ENCODE peak calls at places on chromosomes 12 and 14, in nine cellular contexts. F, Q, X, A, N, L, C, H and K are unnamed samples.
A peak's percentile ranks its signal among the peaks of the same experiment; 100 is the strongest.

GRCh38 chr14:21347201-21347600 is 36.6 kb downstream of the SUPT16H start:
- DNase-seq in F (no peak), Q (no peak), X (no peak), A (peak; percentile 7), N (no peak), L (no peak), C (no peak), H (no peak), K (no peak)

GRCh38 chr12:45464699-45465098 is 248.8 kb downstream of the ANO6 start:
- DNase-seq in F (no peak), Q (no peak), X (no peak), A (peak; percentile 5), N (peak; percentile 12), L (no peak), C (no peak), H (no peak), K (peak; percentile 33)

GRCh38 chr12:121290410-121290809 is 6.1 kb downstream of the CAMKK2 start:
- DNase-seq in F (no peak), Q (no peak), X (no peak), A (no peak), N (no peak), L (no peak), C (no peak), H (no peak), K (no peak)

GRCh38 chr12:132029503-132030300 is 80.0 kb downstream of the EP400 start:
- DNase-seq in F (no peak), Q (no peak), X (no peak), A (no peak), N (no peak), L (no peak), C (no peak), H (no peak), K (no peak)

GRCh38 chr12:18148961-18149360 is 59.0 kb upstream of the RERGL start:
- DNase-seq in F (no peak), Q (no peak), X (no peak), A (no peak), N (no peak), L (no peak), C (no peak), H (no peak), K (no peak)

GRCh38 chr12:93848453-93849120 is 171.4 kb downstream of the CRADD start:
- DNase-seq in F (no peak), Q (peak; percentile 48), X (peak; percentile 60), A (no peak), N (no peak), L (no peak), C (no peak), H (no peak), K (no peak)

GRCh38 chr12:72540811-72541210 is 268.6 kb downstream of the TRHDE start:
- DNase-seq in F (no peak), Q (no peak), X (no peak), A (no peak), N (no peak), L (no peak), C (no peak), H (no peak), K (no peak)

GRCh38 chr12:48788522-48788851 is 402 bp downstream of the ADCY6 start:
- DNase-seq in F (no peak), Q (no peak), X (no peak), A (no peak), N (no peak), L (no peak), C (no peak), H (no peak), K (no peak)

GRCh38 chr12:109544955-109545531 is 28.3 kb downstream of the MMAB start:
- DNase-seq in F (peak; percentile 36), Q (no peak), X (no peak), A (peak; percentile 81), N (no peak), L (peak; percentile 51), C (no peak), H (no peak), K (no peak)

GRCh38 chr12:110860833-110861291 is 14.1 kb downstream of the CCDC63 start:
- DNase-seq in F (no peak), Q (peak; percentile 20), X (no peak), A (no peak), N (no peak), L (peak; percentile 7), C (no peak), H (no peak), K (no peak)

GRCh38 chr14:50829472-50830043 is 1.4 kb downstream of the NIN start:
- DNase-seq in F (no peak), Q (no peak), X (no peak), A (no peak), N (peak; percentile 12), L (peak; percentile 19), C (no peak), H (peak; percentile 68), K (no peak)

GRCh38 chr12:51970904-51971646 is 19.6 kb downstream of the ACVR1B start:
- DNase-seq in F (peak; percentile 23), Q (peak; percentile 47), X (peak; percentile 89), A (no peak), N (peak; percentile 52), L (peak; percentile 68), C (no peak), H (no peak), K (no peak)

GRCh38 chr14:93112891-93113677 is 2.6 kb downstream of the ITPK1 start:
- DNase-seq in F (peak; percentile 86), Q (peak; percentile 87), X (peak; percentile 90), A (peak; percentile 90), N (peak; percentile 93), L (peak; percentile 89), C (peak; percentile 12), H (peak; percentile 97), K (no peak)

GRCh38 chr12:77152623-77153193 is 87.3 kb upstream of the E2F7 start:
- DNase-seq in F (peak; percentile 82), Q (no peak), X (no peak), A (peak; percentile 75), N (peak; percentile 52), L (peak; percentile 70), C (no peak), H (no peak), K (peak; percentile 19)

GRCh38 chr14:66979083-66979974 is 209.9 kb upstream of the GARIN2 start:
- DNase-seq in F (no peak), Q (no peak), X (peak; percentile 37), A (peak; percentile 18), N (no peak), L (no peak), C (no peak), H (no peak), K (no peak)

GRCh38 chr12:51814311-51815088 is 34.0 kb downstream of the FIGNL2 start:
- DNase-seq in F (peak; percentile 81), Q (no peak), X (peak; percentile 45), A (peak; percentile 93), N (peak; percentile 83), L (peak; percentile 71), C (no peak), H (no peak), K (peak; percentile 33)

GRCh38 chr12:108214486-108214885 is 85.4 kb downstream of the WSCD2 start:
- DNase-seq in F (peak; percentile 7), Q (peak; percentile 19), X (peak; percentile 37), A (peak; percentile 27), N (peak; percentile 82), L (peak; percentile 10), C (no peak), H (no peak), K (no peak)

GRCh38 chr14:94129758-94130414 is 482 bp upstream of the IFI27L2 start:
- DNase-seq in F (peak; percentile 53), Q (peak; percentile 40), X (peak; percentile 34), A (peak; percentile 88), N (peak; percentile 65), L (peak; percentile 70), C (no peak), H (peak; percentile 92), K (no peak)

GRCh38 chr14:26925876-26926584 is 328.2 kb upstream of the NOVA1 start:
- DNase-seq in F (no peak), Q (no peak), X (no peak), A (peak; percentile 1), N (no peak), L (peak; percentile 39), C (no peak), H (no peak), K (peak; percentile 71)

GRCh38 chr12:43964966-43965365 is 129.1 kb downstream of the TMEM117 start:
- DNase-seq in F (peak; percentile 63), Q (no peak), X (no peak), A (peak; percentile 13), N (no peak), L (peak; percentile 30), C (no peak), H (no peak), K (peak; percentile 51)

GRCh38 chr12:70393787-70394519 is 27.9 kb downstream of the KCNMB4 start:
- DNase-seq in F (peak; percentile 15), Q (no peak), X (no peak), A (peak; percentile 71), N (no peak), L (peak; percentile 70), C (no peak), H (no peak), K (no peak)

GRCh38 chr12:27123642-27124041 is 41.3 kb upstream of the C12orf71 start:
- DNase-seq in F (peak; percentile 43), Q (peak; percentile 33), X (peak; percentile 43), A (peak; percentile 38), N (peak; percentile 38), L (peak; percentile 51), C (no peak), H (no peak), K (peak; percentile 3)
- TF ChIP-seq CTCF in F (no peak), Q (peak; percentile 64), X (peak; percentile 20), A (no peak), N (no peak), L (no peak), C (peak; percentile 31), H (no peak), K (peak; percentile 25)

GRCh38 chr14:75429562-75429961 is 1.7 kb downstream of the JDP2 start:
- DNase-seq in F (no peak), Q (peak; percentile 32), X (no peak), A (no peak), N (no peak), L (no peak), C (no peak), H (no peak), K (no peak)
- H3K4me3 ChIP-seq in F (peak overlapping the region; percentile 76), Q (peak overlapping the region; percentile 90), X (no peak overlapping the region), A (peak overlapping the region; percentile 81), N (no peak overlapping the region), L (no peak overlapping the region), C (peak overlapping the region; percentile 83), H (peak overlapping the region; percentile 83), K (no peak overlapping the region)

DNA sequence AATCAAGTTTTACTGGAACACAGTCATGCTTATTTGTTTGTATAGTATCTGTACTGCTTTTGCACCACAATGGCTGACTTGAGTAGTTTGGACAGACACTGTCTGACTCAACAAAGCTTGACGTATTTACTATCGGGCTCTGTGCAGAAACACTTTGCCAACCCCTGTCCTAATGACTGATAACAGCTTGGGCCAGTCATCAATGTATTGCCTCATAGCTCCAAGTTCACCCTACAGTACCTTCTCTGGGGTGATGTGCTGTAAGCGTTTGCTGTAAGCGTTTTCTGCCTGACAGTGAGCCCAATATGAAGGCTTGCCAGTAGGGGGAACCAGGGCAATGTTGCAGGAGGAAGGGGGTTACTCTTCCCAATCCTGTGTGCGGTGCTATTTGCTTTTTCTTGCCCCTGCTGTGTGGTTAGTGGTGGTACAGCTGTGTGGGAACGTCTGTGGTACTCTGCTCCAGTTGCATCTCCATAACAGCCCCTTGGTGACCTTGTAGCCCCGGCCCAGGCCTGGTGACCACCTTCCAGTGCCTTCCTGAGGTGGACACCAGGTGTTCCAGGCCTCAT is 5.4 kb upstream of the CCDC177 start:
- DNase-seq in F (peak; percentile 99), Q (peak; percentile 57), X (peak; percentile 57), A (peak; percentile 70), N (peak; percentile 63), L (peak; percentile 99), C (no peak), H (no peak), K (no peak)
- TF ChIP-seq CTCF in F (peak; percentile 59), Q (peak; percentile 76), X (peak; percentile 61), A (peak; percentile 62), N (peak; percentile 94), L (peak; percentile 90), C (peak; percentile 30), H (no peak), K (peak; percentile 73)

GRCh38 chr12:7806863-7807487 is 17.8 kb downstream of the NANOG start:
- DNase-seq in F (peak; percentile 67), Q (peak; percentile 65), X (peak; percentile 67), A (peak; percentile 85), N (peak; percentile 83), L (peak; percentile 75), C (no peak), H (no peak), K (no peak)
- H3K4me3 ChIP-seq in F (no peak overlapping the region), Q (no peak overlapping the region), X (no peak overlapping the region), A (no peak overlapping the region), N (no peak overlapping the region), L (no peak overlapping the region), C (no peak overlapping the region), H (no peak overlapping the region), K (no peak overlapping the region)